ENCODE peak calls at places on chromosome 5, in six cellular contexts. T is tibial nerve, C is choroid plexus epithelial cell, E is tibial artery, K is T-cell, S is NCI-H1105 treated with DMSO at 0.1 percent for 48 hours. Y is an unnamed sample.

GRCh38 chr5:3994635-3995034 is 399.0 kb downstream of the IRX1 start:
- DNase-seq in T (no peak), C (no peak), E (no peak), K (no peak), S (no peak), Y (no peak)

GRCh38 chr5:123868267-123868666 is 356.3 kb downstream of the CSNK1G3 start:
- DNase-seq in T (no peak), C (no peak), E (no peak), K (no peak), S (peak; percentile 81), Y (peak; percentile 61)

GRCh38 chr5:57600321-57600720 is 117.7 kb upstream of the ACTBL2 start:
- DNase-seq in T (no peak), C (peak; percentile 8), E (no peak), K (no peak), S (no peak), Y (no peak)

GRCh38 chr5:89301572-89302025 is 418.6 kb upstream of the MEF2C start:
- DNase-seq in T (no peak), C (no peak), E (no peak), K (no peak), S (no peak), Y (no peak)

GRCh38 chr5:10562202-10563131 is 1.4 kb upstream of the ANKRD33B start:
- DNase-seq in T (no peak), C (no peak), E (peak; percentile 61), K (no peak), S (no peak), Y (no peak)

GRCh38 chr5:140833993-140834392 is at the start of gene PCDHA7:
- DNase-seq in T (no peak), C (no peak), E (no peak), K (no peak), S (no peak), Y (no peak)

GRCh38 chr5:142106061-142106460 is 2.5 kb upstream of the NDFIP1 start:
- DNase-seq in T (peak; percentile 74), C (peak; percentile 8), E (peak; percentile 78), K (no peak), S (no peak), Y (no peak)

GRCh38 chr5:149049371-149049781 is 13.5 kb downstream of the SH3TC2 start:
- DNase-seq in T (no peak), C (no peak), E (no peak), K (no peak), S (peak; percentile 1), Y (no peak)

GRCh38 chr5:147458581-147458980 is 51.3 kb downstream of the DPYSL3 start:
- DNase-seq in T (no peak), C (no peak), E (no peak), K (no peak), S (no peak), Y (no peak)

GRCh38 chr5:11069041-11069440 is 308.0 kb upstream of the DAP start:
- DNase-seq in T (no peak), C (no peak), E (no peak), K (no peak), S (no peak), Y (no peak)

GRCh38 chr5:74042559-74043357 is 416.8 kb downstream of the ARHGEF28 start:
- DNase-seq in T (no peak), C (peak; percentile 80), E (no peak), K (no peak), S (no peak), Y (no peak)

GRCh38 chr5:105752801-105753200 is 1917.9 kb downstream of the EFNA5 start:
- DNase-seq in T (no peak), C (peak; percentile 48), E (no peak), K (no peak), S (no peak), Y (no peak)

GRCh38 chr5:135568241-135568640 is 10.6 kb downstream of the CXCL14 start:
- DNase-seq in T (no peak), C (no peak), E (no peak), K (no peak), S (no peak), Y (no peak)

GRCh38 chr5:127398508-127398907 is 107.9 kb downstream of the MEGF10 start:
- DNase-seq in T (no peak), C (no peak), E (no peak), K (no peak), S (no peak), Y (no peak)

GRCh38 chr5:93622240-93622885 is 39.3 kb downstream of the NR2F1 start:
- DNase-seq in T (no peak), C (peak; percentile 87), E (no peak), K (peak; percentile 45), S (peak; percentile 17), Y (peak; percentile 80)

GRCh38 chr5:120306331-120306730 is 157.8 kb upstream of the PRR16 start:
- DNase-seq in T (no peak), C (no peak), E (no peak), K (no peak), S (no peak), Y (no peak)

GRCh38 chr5:78763659-78764189 is 115.2 kb upstream of the LHFPL2 start:
- DNase-seq in T (no peak), C (no peak), E (no peak), K (no peak), S (no peak), Y (no peak)

GRCh38 chr5:173890195-173890951 is 2.2 kb downstream of the CPEB4 start:
- DNase-seq in T (no peak), C (peak; percentile 42), E (peak; percentile 68), K (no peak), S (peak; percentile 43), Y (no peak)

GRCh38 chr5:141186897-141187512 is at the start of gene PCDHB9:
- DNase-seq in T (no peak), C (peak; percentile 11), E (no peak), K (peak; percentile 25), S (no peak), Y (no peak)

GRCh38 chr5:164370841-164371240 is 865.4 kb downstream of the MAT2B start:
- DNase-seq in T (no peak), C (no peak), E (no peak), K (no peak), S (no peak), Y (no peak)

GRCh38 chr5:127351418-127351817 is 60.8 kb downstream of the MEGF10 start:
- DNase-seq in T (no peak), C (peak; percentile 49), E (no peak), K (no peak), S (no peak), Y (no peak)

GRCh38 chr5:120252839-120253238 is 211.3 kb upstream of the PRR16 start:
- DNase-seq in T (no peak), C (peak; percentile 19), E (no peak), K (no peak), S (peak; percentile 91), Y (peak; percentile 10)

GRCh38 chr5:43839218-43839617 is 236.2 kb downstream of the NNT start:
- DNase-seq in T (no peak), C (peak; percentile 24), E (no peak), K (no peak), S (no peak), Y (no peak)

GRCh38 chr5:28415791-28416443 is 1377.5 kb upstream of the CDH9 start:
- DNase-seq in T (no peak), C (no peak), E (no peak), K (no peak), S (no peak), Y (no peak)

GRCh38 chr5:99032234-99033013 is 103.6 kb upstream of the CHD1 start:
- DNase-seq in T (peak; percentile 84), C (peak; percentile 93), E (peak; percentile 70), K (no peak), S (peak; percentile 20), Y (no peak)

GRCh38 chr5:122940890-122941289 is 95.5 kb downstream of the SNX24 start:
- DNase-seq in T (no peak), C (no peak), E (no peak), K (no peak), S (no peak), Y (no peak)

GRCh38 chr5:16135506-16135905 is 44.1 kb downstream of the MARCHF11 start:
- DNase-seq in T (no peak), C (peak; percentile 3), E (no peak), K (no peak), S (no peak), Y (no peak)

GRCh38 chr5:103475629-103476240 is 86.9 kb downstream of the NUDT12 start:
- DNase-seq in T (no peak), C (peak; percentile 77), E (no peak), K (no peak), S (peak; percentile 26), Y (peak; percentile 55)

GRCh38 chr5:73534001-73534547 is 31.4 kb downstream of the ANKRA2 start:
- DNase-seq in T (no peak), C (no peak), E (no peak), K (no peak), S (no peak), Y (no peak)

GRCh38 chr5:150255659-150256415 is 33.7 kb downstream of the CAMK2A start:
- DNase-seq in T (no peak), C (peak; percentile 55), E (no peak), K (no peak), S (no peak), Y (peak; percentile 26)

GRCh38 chr5:142024771-142025304 is 12.0 kb upstream of the GNPDA1 start:
- DNase-seq in T (peak; percentile 70), C (peak; percentile 84), E (peak; percentile 92), K (peak; percentile 81), S (peak; percentile 82), Y (peak; percentile 70)

GRCh38 chr5:10842823-10843222 is 81.8 kb upstream of the DAP start:
- DNase-seq in T (no peak), C (no peak), E (no peak), K (no peak), S (no peak), Y (no peak)

GRCh38 chr5:68114641-68115040 is 100.9 kb upstream of the PIK3R1 start:
- DNase-seq in T (no peak), C (peak; percentile 83), E (no peak), K (no peak), S (no peak), Y (no peak)

GRCh38 chr5:169195601-169196000 is 105.3 kb downstream of the SLIT3 start:
- DNase-seq in T (no peak), C (no peak), E (no peak), K (no peak), S (no peak), Y (no peak)

GRCh38 chr5:156475831-156476551 is 149.0 kb downstream of the SGCD start:
- DNase-seq in T (peak; percentile 17), C (peak; percentile 78), E (peak; percentile 68), K (no peak), S (no peak), Y (no peak)

GRCh38 chr5:138611295-138612220 is 36.4 kb upstream of the HSPA9 start:
- DNase-seq in T (no peak), C (peak; percentile 53), E (no peak), K (no peak), S (no peak), Y (peak; percentile 18)

GRCh38 chr5:43208658-43209057 is 16.6 kb downstream of the NIM1K start:
- DNase-seq in T (no peak), C (no peak), E (no peak), K (no peak), S (no peak), Y (no peak)